ENCODE peak calls at places on chromosomes 4 and X, in seven cellular contexts. One of them, this sample, is unnamed. For H3K4me1 and H3K36me3, the result is how much of the 10 kb centered on the place peaks cover.

GRCh38 chr4:121182296-121182695 is 18.2 kb upstream of the TNIP3 start:
- DNase-seq in GM23338: no peak
- DNase-seq in left lung: no peak
- DNase-seq in cardiac muscle cell: peak
- DNase-seq in fibroblast of lung: peak
- DNase-seq in OCI-LY7: peak
- DNase-seq in lower lobe of right lung: no peak
- DNase-seq in this sample: no peak

GRCh38 chr4:41125558-41126311 is 88.6 kb downstream of the APBB2 start:
- DNase-seq in GM23338: no peak
- DNase-seq in left lung: no peak
- DNase-seq in cardiac muscle cell: no peak
- DNase-seq in fibroblast of lung: no peak
- DNase-seq in OCI-LY7: no peak
- DNase-seq in lower lobe of right lung: no peak
- DNase-seq in this sample: no peak

GRCh38 chr4:48491514-48492176 is 1.6 kb downstream of the ZAR1 start:
- DNase-seq in GM23338: peak
- DNase-seq in left lung: no peak
- DNase-seq in cardiac muscle cell: no peak
- DNase-seq in fibroblast of lung: no peak
- DNase-seq in OCI-LY7: no peak
- DNase-seq in lower lobe of right lung: no peak
- DNase-seq in this sample: no peak

GRCh38 chr4:6268650-6269399 is 825 bp upstream of the WFS1 start:
- DNase-seq in GM23338: peak
- DNase-seq in left lung: no peak
- DNase-seq in cardiac muscle cell: no peak
- DNase-seq in fibroblast of lung: no peak
- DNase-seq in OCI-LY7: peak
- DNase-seq in lower lobe of right lung: peak
- DNase-seq in this sample: no peak

GRCh38 chr4:16859031-16859430 is 39.4 kb downstream of the LDB2 start:
- DNase-seq in GM23338: no peak
- DNase-seq in left lung: no peak
- DNase-seq in cardiac muscle cell: no peak
- DNase-seq in fibroblast of lung: peak
- DNase-seq in OCI-LY7: no peak
- DNase-seq in lower lobe of right lung: no peak
- DNase-seq in this sample: no peak

GRCh38 chr4:32460972-32461371 is 1740.8 kb downstream of the PCDH7 start:
- DNase-seq in GM23338: no peak
- DNase-seq in left lung: no peak
- DNase-seq in cardiac muscle cell: no peak
- DNase-seq in fibroblast of lung: no peak
- DNase-seq in OCI-LY7: no peak
- DNase-seq in lower lobe of right lung: no peak
- DNase-seq in this sample: no peak

GRCh38 chr4:96983830-96984229 is 1143.9 kb downstream of the PDHA2 start:
- DNase-seq in GM23338: no peak
- DNase-seq in left lung: no peak
- DNase-seq in cardiac muscle cell: no peak
- DNase-seq in fibroblast of lung: no peak
- DNase-seq in OCI-LY7: no peak
- DNase-seq in lower lobe of right lung: no peak
- DNase-seq in this sample: no peak

GRCh38 chrX:108304210-108304609 is 134.0 kb downstream of the COL4A6 start:
- DNase-seq in GM23338: peak
- DNase-seq in left lung: no peak
- DNase-seq in cardiac muscle cell: peak
- DNase-seq in fibroblast of lung: peak
- DNase-seq in OCI-LY7: peak
- DNase-seq in lower lobe of right lung: no peak
- DNase-seq in this sample: no peak

GRCh38 chrX:55488559-55489314 is 911 bp downstream of the USP51 start:
- DNase-seq in GM23338: peak
- DNase-seq in left lung: peak
- DNase-seq in cardiac muscle cell: peak
- DNase-seq in fibroblast of lung: peak
- DNase-seq in OCI-LY7: peak
- DNase-seq in lower lobe of right lung: peak
- DNase-seq in this sample: peak

GRCh38 chr4:150828159-150828558 is 186.9 kb downstream of the LRBA start:
- DNase-seq in GM23338: no peak
- DNase-seq in left lung: no peak
- DNase-seq in cardiac muscle cell: no peak
- DNase-seq in fibroblast of lung: no peak
- DNase-seq in OCI-LY7: no peak
- DNase-seq in lower lobe of right lung: no peak
- DNase-seq in this sample: no peak

GRCh38 chrX:46750829-46751228 is 8.1 kb downstream of the SLC9A7 start:
- DNase-seq in GM23338: no peak
- DNase-seq in left lung: no peak
- DNase-seq in cardiac muscle cell: no peak
- DNase-seq in fibroblast of lung: no peak
- DNase-seq in OCI-LY7: no peak
- DNase-seq in lower lobe of right lung: no peak
- DNase-seq in this sample: no peak

GRCh38 chr4:165369522-165369921 is 9.3 kb upstream of the CPE start:
- DNase-seq in GM23338: no peak
- DNase-seq in left lung: no peak
- DNase-seq in cardiac muscle cell: no peak
- DNase-seq in fibroblast of lung: no peak
- DNase-seq in OCI-LY7: no peak
- DNase-seq in lower lobe of right lung: no peak
- DNase-seq in this sample: no peak

GRCh38 chr4:184588893-184589292 is 60.4 kb downstream of the CASP3 start:
- DNase-seq in GM23338: no peak
- DNase-seq in left lung: no peak
- DNase-seq in cardiac muscle cell: no peak
- DNase-seq in fibroblast of lung: peak
- DNase-seq in OCI-LY7: no peak
- DNase-seq in lower lobe of right lung: no peak
- DNase-seq in this sample: no peak

DNA sequence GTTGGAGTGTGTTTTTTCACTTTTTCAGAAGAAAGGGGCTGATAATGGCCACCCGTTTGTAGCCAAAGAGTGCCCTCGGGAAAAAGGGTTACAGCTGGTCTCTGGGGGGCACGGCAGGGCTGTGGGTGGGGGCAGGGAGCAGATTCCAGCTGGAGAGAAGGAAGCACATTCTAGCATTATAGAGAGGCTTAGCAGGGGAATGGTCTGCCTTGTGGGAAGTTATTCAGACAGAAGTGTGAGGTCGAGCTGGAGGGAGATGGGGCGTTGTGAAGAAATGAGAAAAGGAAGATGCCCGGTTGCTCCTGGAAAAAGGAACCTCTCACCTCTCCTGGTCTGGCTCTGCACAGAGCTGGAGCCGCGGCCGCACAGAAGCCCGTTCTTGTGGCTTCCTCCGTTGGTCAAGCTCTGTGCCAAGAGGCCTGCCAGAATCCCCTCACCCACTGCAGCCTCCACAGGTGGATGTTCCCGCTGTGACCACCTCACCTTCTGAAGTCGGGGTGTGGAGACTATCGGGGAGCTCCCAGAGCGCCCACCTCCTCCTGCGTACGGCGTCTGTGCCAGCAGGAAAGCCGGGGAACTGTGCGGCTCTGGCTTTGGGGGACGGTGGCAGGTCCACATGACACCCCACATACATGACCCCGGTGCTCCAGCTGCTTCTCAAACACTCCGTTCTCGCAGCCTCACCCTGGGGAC is 52.4 kb upstream of the HGFAC start:
- DNase-seq in GM23338: no peak
- DNase-seq in left lung: no peak
- DNase-seq in cardiac muscle cell: no peak
- DNase-seq in fibroblast of lung: no peak
- DNase-seq in OCI-LY7: no peak
- DNase-seq in lower lobe of right lung: peak
- DNase-seq in this sample: no peak
- H3K4me1 ChIP-seq in GM23338: under half
- H3K4me1 ChIP-seq in left lung: under half
- H3K4me1 ChIP-seq in cardiac muscle cell: half or more
- H3K4me1 ChIP-seq in fibroblast of lung: under half
- H3K4me1 ChIP-seq in OCI-LY7: under half
- H3K4me1 ChIP-seq in lower lobe of right lung: half or more
- H3K4me1 ChIP-seq in this sample: under half

GRCh38 chrX:74527344-74527743 is 87.1 kb downstream of the RLIM start:
- DNase-seq in GM23338: no peak
- DNase-seq in left lung: no peak
- DNase-seq in cardiac muscle cell: no peak
- DNase-seq in fibroblast of lung: no peak
- DNase-seq in OCI-LY7: no peak
- DNase-seq in lower lobe of right lung: no peak
- DNase-seq in this sample: no peak
- H3K36me3 ChIP-seq in GM23338: under half
- H3K36me3 ChIP-seq in left lung: under half
- H3K36me3 ChIP-seq in cardiac muscle cell: under half
- H3K36me3 ChIP-seq in fibroblast of lung: under half
- H3K36me3 ChIP-seq in OCI-LY7: under half
- H3K36me3 ChIP-seq in lower lobe of right lung: under half
- H3K36me3 ChIP-seq in this sample: under half

GRCh38 chr4:8260656-8261111 is 8.9 kb upstream of the HTRA3 start:
- DNase-seq in GM23338: peak
- DNase-seq in left lung: peak
- DNase-seq in cardiac muscle cell: peak
- DNase-seq in fibroblast of lung: peak
- DNase-seq in OCI-LY7: no peak
- DNase-seq in lower lobe of right lung: no peak
- DNase-seq in this sample: no peak
- TF ChIP-seq CTCF in GM23338: no peak
- TF ChIP-seq CTCF in left lung: no peak
- TF ChIP-seq CTCF in cardiac muscle cell: no peak
- TF ChIP-seq CTCF in fibroblast of lung: no peak
- TF ChIP-seq CTCF in OCI-LY7: no peak
- TF ChIP-seq CTCF in lower lobe of right lung: no peak
- TF ChIP-seq CTCF in this sample: no peak

GRCh38 chr4:1596393-1596792 is 87.7 kb downstream of the FAM53A start:
- DNase-seq in GM23338: peak
- DNase-seq in left lung: no peak
- DNase-seq in cardiac muscle cell: no peak
- DNase-seq in fibroblast of lung: no peak
- DNase-seq in OCI-LY7: no peak
- DNase-seq in lower lobe of right lung: peak
- DNase-seq in this sample: no peak
- H3K4me1 ChIP-seq in GM23338: under half
- H3K4me1 ChIP-seq in left lung: under half
- H3K4me1 ChIP-seq in cardiac muscle cell: under half
- H3K4me1 ChIP-seq in fibroblast of lung: under half
- H3K4me1 ChIP-seq in OCI-LY7: under half
- H3K4me1 ChIP-seq in lower lobe of right lung: under half
- H3K4me1 ChIP-seq in this sample: under half

GRCh38 chrX:100830547-100830946 is 10.4 kb downstream of the CSTF2 start:
- DNase-seq in GM23338: no peak
- DNase-seq in left lung: no peak
- DNase-seq in cardiac muscle cell: no peak
- DNase-seq in fibroblast of lung: no peak
- DNase-seq in OCI-LY7: no peak
- DNase-seq in lower lobe of right lung: no peak
- DNase-seq in this sample: no peak
- H3K36me3 ChIP-seq in GM23338: under half
- H3K36me3 ChIP-seq in left lung: half or more
- H3K36me3 ChIP-seq in cardiac muscle cell: under half
- H3K36me3 ChIP-seq in fibroblast of lung: under half
- H3K36me3 ChIP-seq in OCI-LY7: half or more
- H3K36me3 ChIP-seq in lower lobe of right lung: half or more
- H3K36me3 ChIP-seq in this sample: under half

GRCh38 chrX:100649550-100650356 is 5.8 kb downstream of the SRPX2 start:
- DNase-seq in GM23338: no peak
- DNase-seq in left lung: peak
- DNase-seq in cardiac muscle cell: peak
- DNase-seq in fibroblast of lung: peak
- DNase-seq in OCI-LY7: no peak
- DNase-seq in lower lobe of right lung: peak
- DNase-seq in this sample: no peak
- TF ChIP-seq CTCF in GM23338: no peak
- TF ChIP-seq CTCF in left lung: no peak
- TF ChIP-seq CTCF in cardiac muscle cell: no peak
- TF ChIP-seq CTCF in fibroblast of lung: no peak
- TF ChIP-seq CTCF in OCI-LY7: no peak
- TF ChIP-seq CTCF in lower lobe of right lung: no peak
- TF ChIP-seq CTCF in this sample: no peak